ENCODE peak calls at places on chromosome 13, in six cellular contexts. R, D, F, U, G and N are unnamed samples. For H3K4me1, the result is how much of the 10 kb centered on the place peaks cover.

GRCh38 chr13:64640002-64640401 is 2590.1 kb downstream of the PCDH9 start:
- DNase-seq in R (no peak), D (no peak), F (no peak), U (no peak), G (no peak), N (no peak)

GRCh38 chr13:33520480-33520839 is 234.9 kb upstream of the STARD13 start:
- DNase-seq in R (no peak), D (no peak), F (no peak), U (no peak), G (no peak), N (no peak)

GRCh38 chr13:43128504-43128929 is 105.1 kb downstream of the DNAJC15 start:
- DNase-seq in R (no peak), D (no peak), F (no peak), U (no peak), G (peak), N (no peak)

GRCh38 chr13:65460136-65460535 is 1770.0 kb downstream of the PCDH9 start:
- DNase-seq in R (no peak), D (no peak), F (no peak), U (no peak), G (no peak), N (no peak)

GRCh38 chr13:44713793-44714469 is 137.8 kb upstream of the TSC22D1 start:
- DNase-seq in R (no peak), D (no peak), F (no peak), U (no peak), G (peak), N (no peak)

GRCh38 chr13:73062368-73062767 is 3.6 kb downstream of the KLF5 start:
- DNase-seq in R (no peak), D (no peak), F (no peak), U (no peak), G (no peak), N (no peak)

GRCh38 chr13:52738719-52739467 is 727 bp downstream of the CNMD start:
- DNase-seq in R (no peak), D (no peak), F (no peak), U (no peak), G (peak), N (no peak)

GRCh38 chr13:102597029-102598015 is 536 bp downstream of the TPP2 start:
- DNase-seq in R (peak), D (peak), F (peak), U (peak), G (peak), N (no peak)

GRCh38 chr13:22235285-22235949 is 564.5 kb downstream of the FGF9 start:
- DNase-seq in R (no peak), D (no peak), F (no peak), U (no peak), G (no peak), N (no peak)

GRCh38 chr13:99422556-99423220 is 78.6 kb upstream of the TM9SF2 start:
- DNase-seq in R (no peak), D (no peak), F (no peak), U (no peak), G (no peak), N (no peak)
- H3K4me1 ChIP-seq in R (under half), D (half or more), F (under half), U (half or more), G (under half), N (under half)

GRCh38 chr13:30871713-30872029 is 34.4 kb upstream of the MEDAG start:
- DNase-seq in R (no peak), D (no peak), F (no peak), U (no peak), G (no peak), N (no peak)
- H3K4me1 ChIP-seq in R (under half), D (under half), F (under half), U (under half), G (under half), N (under half)

GRCh38 chr13:114140131-114140908 is 7.9 kb upstream of the RASA3 start:
- DNase-seq in R (no peak), D (peak), F (peak), U (peak), G (no peak), N (peak)

GRCh38 chr13:114142137-114142550 is 9.7 kb upstream of the RASA3 start:
- DNase-seq in R (no peak), D (peak), F (peak), U (no peak), G (no peak), N (no peak)

GRCh38 chr13:114141261-114141996 is 9.0 kb upstream of the RASA3 start:
- DNase-seq in R (no peak), D (peak), F (peak), U (no peak), G (no peak), N (no peak)

GRCh38 chr13:114142640-114143490 is 10.4 kb upstream of the RASA3 start:
- DNase-seq in R (peak), D (peak), F (peak), U (peak), G (no peak), N (peak)

DNA sequence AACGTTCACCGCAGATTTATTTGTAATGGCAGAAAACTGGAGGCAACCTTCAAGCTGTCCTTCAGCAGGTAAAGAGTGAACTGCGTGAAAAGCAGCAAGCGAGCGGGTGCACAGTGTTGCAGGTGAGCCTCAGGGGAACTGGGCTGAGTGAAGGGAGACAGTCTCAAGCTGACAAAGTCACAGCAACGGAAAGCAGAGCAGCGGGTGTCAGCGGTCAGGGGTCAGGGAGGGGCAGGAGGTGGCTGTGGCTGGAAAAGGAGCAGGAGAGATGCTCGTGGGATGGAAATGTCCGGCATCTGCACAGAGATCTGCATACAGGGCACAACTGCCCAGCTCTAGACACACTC is 8.5 kb upstream of the RASA3 start:
- DNase-seq in R (no peak), D (peak), F (peak), U (peak), G (no peak), N (no peak)
- H3K4me1 ChIP-seq in R (under half), D (half or more), F (under half), U (half or more), G (under half), N (under half)

DNA sequence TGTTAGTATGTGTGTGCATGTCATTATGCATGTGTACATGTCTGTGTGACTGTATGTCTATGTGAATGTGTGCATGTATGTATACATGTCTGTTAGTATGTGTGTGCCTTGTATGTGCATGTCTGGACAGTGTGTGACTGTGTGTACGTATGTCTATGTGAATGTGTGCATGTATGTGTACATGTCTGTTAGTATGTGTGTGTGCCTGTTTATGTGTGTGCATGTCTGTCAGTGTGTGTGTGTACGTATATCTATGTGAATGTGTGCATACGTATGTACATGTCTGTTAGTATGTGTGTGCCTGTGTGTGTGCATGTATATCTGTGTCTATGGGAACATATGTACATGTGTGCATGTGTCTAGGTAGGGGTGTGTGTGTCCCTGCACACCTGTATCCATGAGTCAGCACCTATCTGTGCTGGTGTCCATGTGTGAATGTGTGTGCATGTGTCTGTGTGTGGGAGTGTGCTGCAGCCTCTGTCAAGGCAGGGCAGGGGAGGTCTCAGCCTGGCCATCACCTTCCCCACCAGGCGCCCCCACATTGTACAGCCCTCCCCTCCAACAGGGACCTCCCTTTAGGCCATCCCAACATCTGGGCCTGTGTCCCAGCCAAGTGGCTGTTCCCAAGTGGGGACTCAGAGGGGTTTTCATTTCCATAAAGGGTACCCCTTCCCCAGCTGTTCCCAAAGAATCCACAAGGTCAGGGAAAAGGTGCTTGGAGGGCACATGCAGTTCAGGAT is 4.4 kb downstream of the GAS6 start:
- DNase-seq in R (no peak), D (no peak), F (no peak), U (no peak), G (no peak), N (peak)
- H3K4me1 ChIP-seq in R (under half), D (under half), F (under half), U (under half), G (under half), N (under half)

DNA sequence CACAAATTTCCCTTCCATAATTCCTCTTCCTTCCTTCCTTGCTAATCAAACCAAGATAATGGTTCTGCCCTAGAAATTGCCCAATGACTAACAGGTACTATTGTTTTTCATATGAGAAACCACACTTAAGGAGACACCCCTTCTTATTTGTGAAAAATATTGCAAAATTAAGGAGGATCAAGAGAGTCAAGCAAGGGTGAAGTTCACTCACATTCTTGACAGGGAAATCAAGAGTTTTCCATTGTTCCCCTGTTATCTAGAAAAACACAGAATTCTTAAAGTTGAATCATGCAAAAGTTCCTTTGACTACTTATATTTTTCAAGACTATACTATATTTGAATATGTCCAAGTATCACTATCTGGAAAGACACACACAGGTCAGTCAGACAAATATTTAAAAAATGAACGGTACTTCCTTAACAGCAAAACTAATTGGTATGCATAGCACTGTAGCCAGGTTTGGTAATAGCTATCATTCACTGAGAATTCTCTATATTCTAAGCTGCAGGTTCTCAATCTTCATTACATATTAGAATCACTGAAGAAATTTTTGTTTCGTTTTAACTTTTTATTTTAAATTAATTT is 897.2 kb downstream of the DIAPH3 start:
- DNase-seq in R (no peak), D (no peak), F (no peak), U (no peak), G (peak), N (no peak)
- H3K4me1 ChIP-seq in R (under half), D (under half), F (under half), U (under half), G (under half), N (under half)

GRCh38 chr13:28582225-28582891 is 76.6 kb upstream of the POMP start:
- DNase-seq in R (no peak), D (no peak), F (no peak), U (no peak), G (peak), N (no peak)
- H3K4me1 ChIP-seq in R (under half), D (under half), F (under half), U (under half), G (under half), N (under half)

DNA sequence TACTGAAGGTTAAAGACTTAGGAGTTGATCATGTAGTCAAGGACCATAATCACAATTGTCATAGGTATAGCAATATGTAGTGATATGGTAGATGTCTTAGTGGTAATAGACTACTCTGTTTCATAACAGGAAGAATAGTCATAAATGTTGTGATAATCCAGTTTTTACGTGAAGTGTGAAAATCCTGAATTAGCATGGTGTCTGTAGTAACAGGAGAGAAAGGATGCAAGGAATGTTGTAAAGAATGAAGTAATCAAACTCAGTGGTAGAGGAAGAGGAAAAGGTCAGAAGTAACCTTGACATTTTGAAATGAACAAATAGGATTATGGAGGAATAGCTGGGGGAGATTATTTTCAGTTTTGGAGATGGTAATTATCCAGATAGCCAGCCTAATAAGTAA is 5.2 kb downstream of the RAP2A start:
- DNase-seq in R (no peak), D (no peak), F (no peak), U (no peak), G (peak), N (no peak)
- H3K4me1 ChIP-seq in R (under half), D (under half), F (under half), U (under half), G (under half), N (under half)